ENCODE peak calls at places on chromosome 2, in six cellular contexts. U is left ventricle myocardium inferior; P is neural progenitor cell; B is Jurkat, Clone E6-1; C is WTC11; R is activated CD8-positive, alpha-beta memory T cell treated with anti-CD3 and anti-CD28 coated beads for 48 hours. J is an unnamed sample.

GRCh38 chr2:41869542-41870256 is 178.1 kb upstream of the PKDCC start:
- DNase-seq in U (peak), P (peak), B (peak), C (peak), R (peak), J (peak)

GRCh38 chr2:71557321-71557720 is 104.0 kb downstream of the DYSF start:
- DNase-seq in U (no peak), P (no peak), B (no peak), C (peak), R (no peak), J (no peak)

GRCh38 chr2:43099797-43100196 is 126.6 kb downstream of the ZFP36L2 start:
- DNase-seq in U (no peak), P (no peak), B (no peak), C (no peak), R (no peak), J (no peak)

GRCh38 chr2:135703300-135703699 is 38.4 kb upstream of the UBXN4 start:
- DNase-seq in U (no peak), P (no peak), B (no peak), C (no peak), R (no peak), J (no peak)

GRCh38 chr2:198321522-198322088 is 517.2 kb downstream of the PLCL1 start:
- DNase-seq in U (no peak), P (no peak), B (no peak), C (no peak), R (no peak), J (no peak)

GRCh38 chr2:237250599-237250998 is 163.4 kb downstream of the COL6A3 start:
- DNase-seq in U (no peak), P (no peak), B (no peak), C (no peak), R (no peak), J (no peak)

GRCh38 chr2:167381349-167381748 is 493.1 kb downstream of the XIRP2 start:
- DNase-seq in U (no peak), P (no peak), B (no peak), C (no peak), R (no peak), J (no peak)

GRCh38 chr2:23698733-23699391 is 228.1 kb downstream of the ATAD2B start:
- DNase-seq in U (no peak), P (no peak), B (no peak), C (no peak), R (no peak), J (peak)

GRCh38 chr2:105919826-105920225 is 175.1 kb downstream of the NCK2 start:
- DNase-seq in U (no peak), P (no peak), B (no peak), C (peak), R (no peak), J (no peak)

GRCh38 chr2:38697116-38697840 is 31.4 kb downstream of the GALM start:
- DNase-seq in U (no peak), P (no peak), B (no peak), C (no peak), R (no peak), J (no peak)

GRCh38 chr2:217301142-217301541 is 441.3 kb upstream of the TNP1 start:
- DNase-seq in U (peak), P (no peak), B (no peak), C (no peak), R (no peak), J (peak)

GRCh38 chr2:61689526-61689925 is 151.4 kb upstream of the XPO1 start:
- DNase-seq in U (no peak), P (no peak), B (no peak), C (no peak), R (no peak), J (no peak)

GRCh38 chr2:183371545-183371944 is 247.3 kb downstream of the NUP35 start:
- DNase-seq in U (no peak), P (no peak), B (no peak), C (no peak), R (no peak), J (no peak)

GRCh38 chr2:86045541-86045940 is 60.1 kb downstream of the POLR1A start:
- DNase-seq in U (no peak), P (no peak), B (no peak), C (no peak), R (no peak), J (no peak)

GRCh38 chr2:232750135-232750671 is 26.2 kb downstream of the KCNJ13 start:
- DNase-seq in U (no peak), P (no peak), B (no peak), C (no peak), R (no peak), J (no peak)

GRCh38 chr2:26506279-26506678 is 28.4 kb upstream of the OTOF start:
- DNase-seq in U (no peak), P (no peak), B (no peak), C (no peak), R (no peak), J (no peak)

GRCh38 chr2:14673351-14673875 is 40.9 kb downstream of the LRATD1 start:
- DNase-seq in U (no peak), P (peak), B (no peak), C (no peak), R (no peak), J (no peak)

GRCh38 chr2:49224426-49225010 is 70.2 kb upstream of the FSHR start:
- DNase-seq in U (peak), P (no peak), B (no peak), C (no peak), R (no peak), J (no peak)

GRCh38 chr2:86807462-86808275 is 17.0 kb upstream of the CD8A start:
- DNase-seq in U (peak), P (peak), B (peak), C (peak), R (no peak), J (no peak)

GRCh38 chr2:150296795-150297546 is 190.5 kb downstream of the RND3 start:
- DNase-seq in U (no peak), P (no peak), B (no peak), C (no peak), R (no peak), J (no peak)

GRCh38 chr2:179861027-179861776 is at the start of gene ZNF385B:
- DNase-seq in U (no peak), P (peak), B (no peak), C (peak), R (no peak), J (peak)

GRCh38 chr2:70954886-70955285 is 19.2 kb downstream of the ATP6V1B1 start:
- DNase-seq in U (no peak), P (peak), B (no peak), C (no peak), R (no peak), J (peak)

GRCh38 chr2:38835015-38835601 is 40.6 kb downstream of the DHX57 start:
- DNase-seq in U (no peak), P (peak), B (peak), C (no peak), R (no peak), J (no peak)